ENCODE peak calls at places on chromosome 13, in seven cellular contexts. B, X, F, I, T, O and H are unnamed samples.
A peak's percentile ranks its signal among the peaks of the same experiment; 100 is the strongest.

GRCh38 chr13:21949818-21950429 is 279.1 kb downstream of the FGF9 start:
- DNase-seq in T (no peak), I (no peak), O (no peak), X (no peak), B (peak; percentile 60), F (no peak), H (no peak)

GRCh38 chr13:44169018-44169909 is 204.4 kb upstream of the SERP2 start:
- DNase-seq in I (no peak), B (no peak), F (no peak), X (peak; percentile 14), T (no peak), O (no peak), H (no peak)

GRCh38 chr13:31913459-31913858 is 118.1 kb upstream of the FRY start:
- DNase-seq in O (no peak), X (peak; percentile 43), F (no peak), T (no peak), I (no peak), B (no peak), H (no peak)

GRCh38 chr13:48892311-48892710 is 83.4 kb upstream of the FNDC3A start:
- DNase-seq in X (peak; percentile 74), I (no peak), B (no peak), F (peak; percentile 14), O (no peak), T (no peak), H (no peak)

GRCh38 chr13:81872581-81872980 is 1531.7 kb upstream of the SPRY2 start:
- DNase-seq in I (no peak), B (no peak), F (no peak), X (no peak), O (no peak), T (no peak), H (no peak)

GRCh38 chr13:67740871-67741475 is 510.8 kb upstream of the PCDH9 start:
- DNase-seq in T (no peak), X (no peak), I (no peak), F (no peak), O (no peak), B (no peak), H (no peak)

GRCh38 chr13:89465366-89465765 is 1794.2 kb downstream of the SLITRK5 start:
- DNase-seq in O (no peak), B (no peak), F (no peak), X (no peak), I (no peak), T (no peak), H (no peak)

GRCh38 chr13:48160879-48161278 is 66.0 kb upstream of the MED4 start:
- DNase-seq in X (peak; percentile 53), F (no peak), I (no peak), O (no peak), B (no peak), T (no peak), H (no peak)

GRCh38 chr13:46119883-46120614 is 15.2 kb upstream of the CPB2 start:
- DNase-seq in X (no peak), I (no peak), B (no peak), T (no peak), F (no peak), O (no peak), H (no peak)

GRCh38 chr13:109729031-109729870 is 57.1 kb downstream of the IRS2 start:
- DNase-seq in O (no peak), X (no peak), I (no peak), F (no peak), T (no peak), B (no peak), H (no peak)

GRCh38 chr13:45456196-45456972 is 8.4 kb upstream of the COG3 start:
- DNase-seq in T (no peak), X (peak; percentile 72), I (no peak), B (no peak), F (no peak), O (no peak), H (no peak)

GRCh38 chr13:109779074-109779473 is 7.3 kb downstream of the IRS2 start:
- DNase-seq in I (no peak), F (peak; percentile 63), T (peak; percentile 57), O (no peak), B (peak; percentile 24), X (no peak), H (no peak)